ENCODE peak calls at places on chromosomes 7 and 10, in nine cellular contexts. G, U, M, J, A, B, P, W and T are unnamed samples.
A peak's percentile ranks its signal among the peaks of the same experiment; 100 is the strongest.

GRCh38 chr7:12358694-12359093 is 45.0 kb downstream of the VWDE start:
- DNase-seq in G (no peak), U (no peak), M (no peak), J (no peak), A (no peak), B (no peak), P (no peak), W (no peak), T (no peak)

GRCh38 chr10:3538850-3539531 is 246.0 kb downstream of the KLF6 start:
- DNase-seq in G (peak; percentile 84), U (peak; percentile 30), M (peak; percentile 84), J (peak; percentile 97), A (peak; percentile 28), B (peak; percentile 23), P (peak; percentile 80), W (peak; percentile 11), T (peak; percentile 74)

GRCh38 chr10:87845624-87846377 is 17.5 kb downstream of the KLLN start:
- DNase-seq in G (no peak), U (no peak), M (no peak), J (no peak), A (no peak), B (no peak), P (no peak), W (peak; percentile 24), T (no peak)

GRCh38 chr7:158108646-158109293 is 478.9 kb downstream of the PTPRN2 start:
- DNase-seq in G (no peak), U (no peak), M (no peak), J (no peak), A (no peak), B (no peak), P (no peak), W (no peak), T (no peak)

GRCh38 chr7:143216151-143216550 is 5.7 kb upstream of the TAS2R40 start:
- DNase-seq in G (no peak), U (no peak), M (no peak), J (peak; percentile 16), A (no peak), B (no peak), P (no peak), W (no peak), T (no peak)

GRCh38 chr7:141418087-141418486 is 133.1 kb upstream of the AGK start:
- DNase-seq in G (no peak), U (no peak), M (no peak), J (no peak), A (no peak), B (no peak), P (no peak), W (no peak), T (no peak)

GRCh38 chr10:1180836-1181235 is 124.7 kb downstream of the WDR37 start:
- DNase-seq in G (peak; percentile 42), U (no peak), M (peak; percentile 19), J (no peak), A (no peak), B (peak; percentile 40), P (no peak), W (peak; percentile 36), T (no peak)

GRCh38 chr7:82534687-82535086 is 91.1 kb upstream of the CACNA2D1 start:
- DNase-seq in G (no peak), U (peak; percentile 9), M (no peak), J (peak; percentile 79), A (no peak), B (no peak), P (no peak), W (no peak), T (no peak)

GRCh38 chr10:101230185-101230917 is 1.1 kb upstream of the LBX1 start:
- DNase-seq in G (no peak), U (no peak), M (no peak), J (no peak), A (no peak), B (no peak), P (no peak), W (no peak), T (no peak)

GRCh38 chr7:75572396-75572795 is 80.3 kb downstream of the SPDYE5 start:
- DNase-seq in G (no peak), U (no peak), M (no peak), J (no peak), A (no peak), B (no peak), P (no peak), W (no peak), T (no peak)

GRCh38 chr10:1172256-1172975 is 116.2 kb downstream of the WDR37 start:
- DNase-seq in G (peak; percentile 46), U (no peak), M (peak; percentile 25), J (no peak), A (no peak), B (no peak), P (no peak), W (no peak), T (no peak)

GRCh38 chr7:140358024-140358770 is 40.1 kb downstream of the SLC37A3 start:
- DNase-seq in G (no peak), U (no peak), M (no peak), J (no peak), A (no peak), B (no peak), P (no peak), W (no peak), T (no peak)

GRCh38 chr7:134562136-134562535 is 13.2 kb downstream of the AKR1B15 start:
- DNase-seq in G (no peak), U (peak; percentile 4), M (no peak), J (no peak), A (no peak), B (no peak), P (no peak), W (no peak), T (no peak)

GRCh38 chr10:4330626-4331025 is 495.4 kb upstream of the AKR1E2 start:
- DNase-seq in G (no peak), U (no peak), M (no peak), J (no peak), A (no peak), B (no peak), P (no peak), W (no peak), T (no peak)

GRCh38 chr7:138866353-138866752 is 68.4 kb upstream of the ATP6V0A4 start:
- DNase-seq in G (no peak), U (no peak), M (no peak), J (no peak), A (no peak), B (no peak), P (no peak), W (no peak), T (no peak)

GRCh38 chr7:138865843-138866242 is 67.8 kb upstream of the ATP6V0A4 start:
- DNase-seq in G (no peak), U (no peak), M (no peak), J (no peak), A (no peak), B (peak; percentile 59), P (no peak), W (no peak), T (no peak)

GRCh38 chr7:138867744-138868143 is 69.7 kb upstream of the ATP6V0A4 start:
- DNase-seq in G (no peak), U (no peak), M (no peak), J (no peak), A (no peak), B (no peak), P (no peak), W (no peak), T (no peak)

GRCh38 chr7:138863931-138864330 is 65.9 kb upstream of the ATP6V0A4 start:
- DNase-seq in G (no peak), U (no peak), M (no peak), J (no peak), A (no peak), B (no peak), P (no peak), W (no peak), T (no peak)

DNA sequence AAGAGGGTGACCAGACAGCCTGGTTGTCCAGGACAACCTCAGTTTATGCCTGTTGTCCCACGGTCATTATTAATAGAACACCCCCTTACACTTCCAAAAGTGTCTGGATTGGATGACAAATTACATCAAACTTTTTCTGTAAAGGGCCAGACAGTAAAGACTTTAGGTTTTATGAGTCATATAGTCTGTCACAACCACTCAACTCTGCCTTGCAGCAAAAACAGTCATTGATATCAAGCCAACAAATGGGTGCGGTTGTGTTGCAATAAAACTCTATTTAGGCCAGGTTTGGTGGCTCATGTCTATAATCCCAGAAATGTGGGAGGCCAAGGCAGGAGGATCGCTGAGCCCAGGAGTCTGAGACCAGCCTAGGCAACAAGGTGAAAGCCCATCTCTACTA is 66.7 kb upstream of the ATP6V0A4 start:
- DNase-seq in G (no peak), U (no peak), M (no peak), J (no peak), A (no peak), B (no peak), P (no peak), W (no peak), T (no peak)
- H3K36me3 ChIP-seq in G (no peaks in the 10 kb centered on the region), U (no peaks in the 10 kb centered on the region), M (no peaks in the 10 kb centered on the region), J (no peaks in the 10 kb centered on the region), A (no peaks in the 10 kb centered on the region), B (no peaks in the 10 kb centered on the region), P (no peaks in the 10 kb centered on the region), W (no peaks in the 10 kb centered on the region), T (peaks cover 14% of the 10 kb centered on the region)

DNA sequence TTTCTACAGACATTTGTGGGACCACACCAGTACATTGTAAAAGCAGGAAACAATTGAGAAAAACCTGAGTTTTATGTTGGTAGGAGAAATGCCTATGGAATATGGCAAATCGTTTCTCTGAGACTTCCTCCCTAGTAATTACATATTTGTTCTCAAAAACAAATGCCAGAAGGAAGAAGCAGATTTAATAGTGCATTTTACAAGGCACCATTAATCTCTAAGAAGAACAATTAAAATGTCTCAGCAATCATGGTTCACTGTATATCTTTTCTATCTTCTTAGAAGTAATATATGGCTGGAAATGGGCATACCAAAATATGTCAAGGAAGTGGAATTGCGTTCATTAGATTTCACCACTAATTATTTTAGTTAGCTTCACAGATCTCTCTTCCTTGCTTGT is 13.3 kb downstream of the CAV1 start:
- DNase-seq in G (no peak), U (no peak), M (no peak), J (no peak), A (no peak), B (no peak), P (no peak), W (no peak), T (no peak)
- H3K36me3 ChIP-seq in G (no peaks in the 10 kb centered on the region), U (no peaks in the 10 kb centered on the region), M (peaks cover 11% of the 10 kb centered on the region), J (peaks cover 43% of the 10 kb centered on the region), A (peaks cover 99% of the 10 kb centered on the region), B (no peaks in the 10 kb centered on the region), P (peaks cover 8% of the 10 kb centered on the region), W (no peaks in the 10 kb centered on the region), T (no peaks in the 10 kb centered on the region)

GRCh38 chr10:114839901-114840300 is 18.3 kb downstream of the FHIP2A start:
- DNase-seq in G (no peak), U (no peak), M (no peak), J (no peak), A (no peak), B (no peak), P (no peak), W (no peak), T (no peak)

DNA sequence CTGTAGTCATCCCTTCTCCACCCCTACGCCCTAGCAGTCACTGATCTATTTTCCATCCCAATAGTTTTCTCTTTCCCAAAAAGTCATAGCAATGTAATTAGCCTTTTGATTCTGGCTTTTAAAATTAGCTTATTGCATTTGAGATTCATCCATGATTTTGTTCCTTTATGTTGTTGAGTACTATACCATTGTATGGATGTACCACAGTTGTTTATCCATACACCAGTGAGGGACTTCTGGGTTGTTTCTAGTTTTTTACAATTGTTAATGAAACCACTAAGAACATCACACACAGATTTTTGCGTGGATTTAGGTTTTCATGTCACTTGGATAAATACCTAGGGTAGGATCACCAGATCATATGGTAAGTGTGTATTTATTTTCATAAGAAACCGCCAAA is 16.1 kb downstream of the FHIP2A start:
- DNase-seq in G (no peak), U (no peak), M (no peak), J (no peak), A (no peak), B (no peak), P (no peak), W (no peak), T (no peak)
- H3K36me3 ChIP-seq in G (no peaks in the 10 kb centered on the region), U (no peaks in the 10 kb centered on the region), M (peaks cover 66% of the 10 kb centered on the region), J (peaks cover 10% of the 10 kb centered on the region), A (peaks cover 100% of the 10 kb centered on the region), B (peaks cover 17% of the 10 kb centered on the region), P (no peaks in the 10 kb centered on the region), W (peaks cover 6% of the 10 kb centered on the region), T (no peaks in the 10 kb centered on the region)

GRCh38 chr10:125797424-125797823 is 21.8 kb upstream of the MMP21 start:
- DNase-seq in G (no peak), U (peak; percentile 18), M (no peak), J (no peak), A (no peak), B (no peak), P (no peak), W (no peak), T (no peak)
- H3K36me3 ChIP-seq in G (peaks cover 22% of the 10 kb centered on the region), U (no peaks in the 10 kb centered on the region), M (peaks cover 15% of the 10 kb centered on the region), J (peaks cover 2% of the 10 kb centered on the region), A (peaks cover 76% of the 10 kb centered on the region), B (peaks cover 30% of the 10 kb centered on the region), P (peaks cover 10% of the 10 kb centered on the region), W (no peaks in the 10 kb centered on the region), T (no peaks in the 10 kb centered on the region)